ENCODE peak calls at places on chromosomes 6 and 20, in eight cellular contexts. One of them, this sample, is unnamed.

GRCh38 chr6:127907960-127908640 is 7.2 kb upstream of the THEMIS start:
- DNase-seq in IMR-90: no peak
- DNase-seq in fibroblast of mammary gland: no peak
- DNase-seq in heart left ventricle: no peak
- DNase-seq in fibroblast of villous mesenchyme: no peak
- DNase-seq in bronchial epithelial cell: no peak
- DNase-seq in left ventricle myocardium inferior: no peak
- DNase-seq in cardiac muscle cell: no peak
- DNase-seq in this sample: no peak

GRCh38 chr6:101845172-101845571 is 451.7 kb downstream of the GRIK2 start:
- DNase-seq in IMR-90: no peak
- DNase-seq in fibroblast of mammary gland: no peak
- DNase-seq in heart left ventricle: no peak
- DNase-seq in fibroblast of villous mesenchyme: no peak
- DNase-seq in bronchial epithelial cell: no peak
- DNase-seq in left ventricle myocardium inferior: no peak
- DNase-seq in cardiac muscle cell: no peak
- DNase-seq in this sample: no peak

GRCh38 chr6:47161176-47161687 is 119.1 kb upstream of the ADGRF1 start:
- DNase-seq in IMR-90: peak; percentile 36
- DNase-seq in fibroblast of mammary gland: peak; percentile 71
- DNase-seq in heart left ventricle: no peak
- DNase-seq in fibroblast of villous mesenchyme: no peak
- DNase-seq in bronchial epithelial cell: peak; percentile 90
- DNase-seq in left ventricle myocardium inferior: no peak
- DNase-seq in cardiac muscle cell: peak; percentile 57
- DNase-seq in this sample: peak; percentile 58

GRCh38 chr6:117174835-117175360 is 90.5 kb upstream of the VGLL2 start:
- DNase-seq in IMR-90: no peak
- DNase-seq in fibroblast of mammary gland: no peak
- DNase-seq in heart left ventricle: no peak
- DNase-seq in fibroblast of villous mesenchyme: no peak
- DNase-seq in bronchial epithelial cell: peak; percentile 95
- DNase-seq in left ventricle myocardium inferior: no peak
- DNase-seq in cardiac muscle cell: no peak
- DNase-seq in this sample: no peak

GRCh38 chr20:21781446-21782075 is 76.1 kb downstream of the PAX1 start:
- DNase-seq in IMR-90: no peak
- DNase-seq in fibroblast of mammary gland: no peak
- DNase-seq in heart left ventricle: no peak
- DNase-seq in fibroblast of villous mesenchyme: no peak
- DNase-seq in bronchial epithelial cell: no peak
- DNase-seq in left ventricle myocardium inferior: no peak
- DNase-seq in cardiac muscle cell: no peak
- DNase-seq in this sample: no peak

GRCh38 chr6:43836507-43836906 is 66.5 kb downstream of the VEGFA start:
- DNase-seq in IMR-90: peak; percentile 46
- DNase-seq in fibroblast of mammary gland: peak; percentile 40
- DNase-seq in heart left ventricle: no peak
- DNase-seq in fibroblast of villous mesenchyme: no peak
- DNase-seq in bronchial epithelial cell: peak; percentile 24
- DNase-seq in left ventricle myocardium inferior: no peak
- DNase-seq in cardiac muscle cell: no peak
- DNase-seq in this sample: peak; percentile 40

GRCh38 chr6:43858161-43859153 is 88.4 kb downstream of the VEGFA start:
- DNase-seq in IMR-90: no peak
- DNase-seq in fibroblast of mammary gland: no peak
- DNase-seq in heart left ventricle: no peak
- DNase-seq in fibroblast of villous mesenchyme: no peak
- DNase-seq in bronchial epithelial cell: no peak
- DNase-seq in left ventricle myocardium inferior: no peak
- DNase-seq in cardiac muscle cell: no peak
- DNase-seq in this sample: no peak

GRCh38 chr20:9966966-9967365 is 67.8 kb upstream of the ANKEF1 start:
- DNase-seq in IMR-90: no peak
- DNase-seq in fibroblast of mammary gland: peak; percentile 26
- DNase-seq in heart left ventricle: no peak
- DNase-seq in fibroblast of villous mesenchyme: no peak
- DNase-seq in bronchial epithelial cell: peak; percentile 13
- DNase-seq in left ventricle myocardium inferior: no peak
- DNase-seq in cardiac muscle cell: peak; percentile 15
- DNase-seq in this sample: no peak

GRCh38 chr6:157996918-157997702 is 15.4 kb downstream of the SYNJ2 start:
- DNase-seq in IMR-90: no peak
- DNase-seq in fibroblast of mammary gland: no peak
- DNase-seq in heart left ventricle: no peak
- DNase-seq in fibroblast of villous mesenchyme: no peak
- DNase-seq in bronchial epithelial cell: no peak
- DNase-seq in left ventricle myocardium inferior: peak; percentile 5
- DNase-seq in cardiac muscle cell: no peak
- DNase-seq in this sample: no peak

GRCh38 chr20:44637490-44638372 is 13.8 kb downstream of the ADA start:
- DNase-seq in IMR-90: no peak
- DNase-seq in fibroblast of mammary gland: no peak
- DNase-seq in heart left ventricle: peak; percentile 94
- DNase-seq in fibroblast of villous mesenchyme: no peak
- DNase-seq in bronchial epithelial cell: no peak
- DNase-seq in left ventricle myocardium inferior: peak; percentile 92
- DNase-seq in cardiac muscle cell: peak; percentile 14
- DNase-seq in this sample: no peak

GRCh38 chr6:53986165-53986720 is 125.0 kb upstream of the MLIP start:
- DNase-seq in IMR-90: peak; percentile 70
- DNase-seq in fibroblast of mammary gland: peak; percentile 74
- DNase-seq in heart left ventricle: peak; percentile 44
- DNase-seq in fibroblast of villous mesenchyme: peak; percentile 72
- DNase-seq in bronchial epithelial cell: peak; percentile 56
- DNase-seq in left ventricle myocardium inferior: peak; percentile 19
- DNase-seq in cardiac muscle cell: peak; percentile 79
- DNase-seq in this sample: peak; percentile 57

GRCh38 chr20:47380481-47380880 is 24.0 kb upstream of the ZMYND8 start:
- DNase-seq in IMR-90: peak; percentile 35
- DNase-seq in fibroblast of mammary gland: peak; percentile 48
- DNase-seq in heart left ventricle: no peak
- DNase-seq in fibroblast of villous mesenchyme: no peak
- DNase-seq in bronchial epithelial cell: no peak
- DNase-seq in left ventricle myocardium inferior: no peak
- DNase-seq in cardiac muscle cell: peak; percentile 34
- DNase-seq in this sample: no peak

GRCh38 chr6:63263456-63263855 is 52.2 kb downstream of the FKBP1C start:
- DNase-seq in IMR-90: no peak
- DNase-seq in fibroblast of mammary gland: no peak
- DNase-seq in heart left ventricle: no peak
- DNase-seq in fibroblast of villous mesenchyme: no peak
- DNase-seq in bronchial epithelial cell: no peak
- DNase-seq in left ventricle myocardium inferior: no peak
- DNase-seq in cardiac muscle cell: no peak
- DNase-seq in this sample: no peak

GRCh38 chr20:36121981-36122930 is 32.3 kb upstream of the EPB41L1 start:
- DNase-seq in IMR-90: no peak
- DNase-seq in fibroblast of mammary gland: no peak
- DNase-seq in heart left ventricle: no peak
- DNase-seq in fibroblast of villous mesenchyme: no peak
- DNase-seq in bronchial epithelial cell: peak; percentile 80
- DNase-seq in left ventricle myocardium inferior: no peak
- DNase-seq in cardiac muscle cell: no peak
- DNase-seq in this sample: no peak

GRCh38 chr6:113293106-113293505 is 564.0 kb upstream of the MARCKS start:
- DNase-seq in IMR-90: no peak
- DNase-seq in fibroblast of mammary gland: no peak
- DNase-seq in heart left ventricle: no peak
- DNase-seq in fibroblast of villous mesenchyme: no peak
- DNase-seq in bronchial epithelial cell: no peak
- DNase-seq in left ventricle myocardium inferior: no peak
- DNase-seq in cardiac muscle cell: no peak
- DNase-seq in this sample: no peak

GRCh38 chr20:62795023-62795761 is 1.1 kb upstream of the MRGBP start:
- DNase-seq in IMR-90: peak; percentile 49
- DNase-seq in fibroblast of mammary gland: peak; percentile 45
- DNase-seq in heart left ventricle: peak; percentile 64
- DNase-seq in fibroblast of villous mesenchyme: peak; percentile 59
- DNase-seq in bronchial epithelial cell: peak; percentile 37
- DNase-seq in left ventricle myocardium inferior: no peak
- DNase-seq in cardiac muscle cell: peak; percentile 56
- DNase-seq in this sample: no peak

GRCh38 chr6:1609662-1610496 is at the start of gene FOXC1:
- DNase-seq in IMR-90: peak; percentile 94
- DNase-seq in fibroblast of mammary gland: peak; percentile 89
- DNase-seq in heart left ventricle: peak; percentile 90
- DNase-seq in fibroblast of villous mesenchyme: peak; percentile 84
- DNase-seq in bronchial epithelial cell: peak; percentile 82
- DNase-seq in left ventricle myocardium inferior: peak; percentile 88
- DNase-seq in cardiac muscle cell: peak; percentile 96
- DNase-seq in this sample: peak; percentile 95

GRCh38 chr6:154815938-154816820 is 83.0 kb downstream of the SCAF8 start:
- DNase-seq in IMR-90: peak; percentile 61
- DNase-seq in fibroblast of mammary gland: peak; percentile 43
- DNase-seq in heart left ventricle: no peak
- DNase-seq in fibroblast of villous mesenchyme: peak; percentile 85
- DNase-seq in bronchial epithelial cell: no peak
- DNase-seq in left ventricle myocardium inferior: no peak
- DNase-seq in cardiac muscle cell: peak; percentile 20
- DNase-seq in this sample: peak; percentile 76

GRCh38 chr20:59222239-59222981 is 58.8 kb downstream of the ZNF831 start:
- DNase-seq in IMR-90: peak; percentile 66
- DNase-seq in fibroblast of mammary gland: peak; percentile 64
- DNase-seq in heart left ventricle: peak; percentile 73
- DNase-seq in fibroblast of villous mesenchyme: peak; percentile 71
- DNase-seq in bronchial epithelial cell: peak; percentile 48
- DNase-seq in left ventricle myocardium inferior: peak; percentile 83
- DNase-seq in cardiac muscle cell: peak; percentile 80
- DNase-seq in this sample: peak; percentile 43

GRCh38 chr6:112036088-112036637 is 17.7 kb upstream of the CCN6 start:
- DNase-seq in IMR-90: no peak
- DNase-seq in fibroblast of mammary gland: peak; percentile 44
- DNase-seq in heart left ventricle: no peak
- DNase-seq in fibroblast of villous mesenchyme: no peak
- DNase-seq in bronchial epithelial cell: peak; percentile 25
- DNase-seq in left ventricle myocardium inferior: no peak
- DNase-seq in cardiac muscle cell: no peak
- DNase-seq in this sample: no peak

GRCh38 chr20:44924526-44924925 is 14.7 kb downstream of the PABPC1L start:
- DNase-seq in IMR-90: no peak
- DNase-seq in fibroblast of mammary gland: no peak
- DNase-seq in heart left ventricle: no peak
- DNase-seq in fibroblast of villous mesenchyme: peak; percentile 64
- DNase-seq in bronchial epithelial cell: no peak
- DNase-seq in left ventricle myocardium inferior: no peak
- DNase-seq in cardiac muscle cell: peak; percentile 39
- DNase-seq in this sample: no peak

DNA sequence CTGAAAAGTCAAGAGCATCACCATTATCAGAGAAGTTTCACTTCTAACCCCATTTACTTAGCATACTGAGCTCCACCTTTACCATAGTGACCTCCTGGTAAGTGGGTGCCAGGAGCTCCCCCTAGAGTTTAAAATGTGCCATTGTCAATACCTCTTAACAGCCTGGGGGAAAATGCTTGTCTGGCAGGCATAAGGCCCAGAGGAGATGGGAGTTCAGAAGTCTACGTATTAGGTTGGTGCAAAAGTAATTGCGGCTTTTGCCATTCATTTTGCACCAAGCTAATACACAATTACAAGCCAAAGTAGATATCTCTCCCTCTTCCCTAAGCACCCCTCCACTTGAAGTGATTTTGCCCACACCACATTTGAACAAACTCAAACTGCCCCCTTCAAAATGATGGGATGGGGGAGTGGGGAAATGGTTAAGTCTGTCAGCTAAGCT is 919.0 kb downstream of the KIF16B start:
- DNase-seq in IMR-90: peak; percentile 49
- DNase-seq in fibroblast of mammary gland: peak; percentile 52
- DNase-seq in heart left ventricle: peak; percentile 26
- DNase-seq in fibroblast of villous mesenchyme: peak; percentile 67
- DNase-seq in bronchial epithelial cell: peak; percentile 62
- DNase-seq in left ventricle myocardium inferior: no peak
- DNase-seq in cardiac muscle cell: peak; percentile 39
- DNase-seq in this sample: peak; percentile 37
- TF ChIP-seq CTCF in IMR-90: peak; percentile 53
- TF ChIP-seq CTCF in fibroblast of mammary gland: peak; percentile 71
- TF ChIP-seq CTCF in heart left ventricle: peak; percentile 39
- TF ChIP-seq CTCF in fibroblast of villous mesenchyme: peak; percentile 63
- TF ChIP-seq CTCF in bronchial epithelial cell: peak; percentile 69
- TF ChIP-seq CTCF in left ventricle myocardium inferior: peak; percentile 63
- TF ChIP-seq CTCF in cardiac muscle cell: peak; percentile 50
- TF ChIP-seq CTCF in this sample: peak; percentile 81

GRCh38 chr6:37741757-37742400 is 44.2 kb upstream of the MDGA1 start:
- DNase-seq in IMR-90: no peak
- DNase-seq in fibroblast of mammary gland: no peak
- DNase-seq in heart left ventricle: peak; percentile 32
- DNase-seq in fibroblast of villous mesenchyme: peak; percentile 6
- DNase-seq in bronchial epithelial cell: no peak
- DNase-seq in left ventricle myocardium inferior: peak; percentile 19
- DNase-seq in cardiac muscle cell: peak; percentile 27
- DNase-seq in this sample: no peak
- TF ChIP-seq CTCF in IMR-90: no peak
- TF ChIP-seq CTCF in fibroblast of mammary gland: no peak
- TF ChIP-seq CTCF in heart left ventricle: peak; percentile 50
- TF ChIP-seq CTCF in fibroblast of villous mesenchyme: peak; percentile 46
- TF ChIP-seq CTCF in bronchial epithelial cell: peak; percentile 48
- TF ChIP-seq CTCF in left ventricle myocardium inferior: peak; percentile 59
- TF ChIP-seq CTCF in cardiac muscle cell: peak; percentile 60
- TF ChIP-seq CTCF in this sample: peak; percentile 35

GRCh38 chr20:3172933-3173581 is at the start of gene LZTS3:
- DNase-seq in IMR-90: peak; percentile 39
- DNase-seq in fibroblast of mammary gland: peak; percentile 35
- DNase-seq in heart left ventricle: peak; percentile 81
- DNase-seq in fibroblast of villous mesenchyme: peak; percentile 41
- DNase-seq in bronchial epithelial cell: peak; percentile 16
- DNase-seq in left ventricle myocardium inferior: peak; percentile 75
- DNase-seq in cardiac muscle cell: peak; percentile 57
- DNase-seq in this sample: no peak

GRCh38 chr20:3174442-3175263 is 1.3 kb upstream of the LZTS3 start:
- DNase-seq in IMR-90: peak; percentile 11
- DNase-seq in fibroblast of mammary gland: peak; percentile 19
- DNase-seq in heart left ventricle: no peak
- DNase-seq in fibroblast of villous mesenchyme: peak; percentile 42
- DNase-seq in bronchial epithelial cell: peak; percentile 35
- DNase-seq in left ventricle myocardium inferior: no peak
- DNase-seq in cardiac muscle cell: peak; percentile 38
- DNase-seq in this sample: no peak

GRCh38 chr20:3175270-3175669 is 1.9 kb upstream of the LZTS3 start:
- DNase-seq in IMR-90: no peak
- DNase-seq in fibroblast of mammary gland: no peak
- DNase-seq in heart left ventricle: no peak
- DNase-seq in fibroblast of villous mesenchyme: no peak
- DNase-seq in bronchial epithelial cell: no peak
- DNase-seq in left ventricle myocardium inferior: no peak
- DNase-seq in cardiac muscle cell: no peak
- DNase-seq in this sample: no peak

GRCh38 chr20:3172126-3172932 is 1.0 kb downstream of the LZTS3 start:
- DNase-seq in IMR-90: no peak
- DNase-seq in fibroblast of mammary gland: no peak
- DNase-seq in heart left ventricle: no peak
- DNase-seq in fibroblast of villous mesenchyme: no peak
- DNase-seq in bronchial epithelial cell: no peak
- DNase-seq in left ventricle myocardium inferior: no peak
- DNase-seq in cardiac muscle cell: no peak
- DNase-seq in this sample: no peak

GRCh38 chr20:3173582-3174441 is 463 bp upstream of the LZTS3 start:
- DNase-seq in IMR-90: peak; percentile 63
- DNase-seq in fibroblast of mammary gland: peak; percentile 59
- DNase-seq in heart left ventricle: peak; percentile 94
- DNase-seq in fibroblast of villous mesenchyme: peak; percentile 71
- DNase-seq in bronchial epithelial cell: peak; percentile 51
- DNase-seq in left ventricle myocardium inferior: peak; percentile 93
- DNase-seq in cardiac muscle cell: peak; percentile 83
- DNase-seq in this sample: peak; percentile 45
- TF ChIP-seq CTCF in IMR-90: peak; percentile 15
- TF ChIP-seq CTCF in fibroblast of mammary gland: no peak
- TF ChIP-seq CTCF in heart left ventricle: no peak
- TF ChIP-seq CTCF in fibroblast of villous mesenchyme: peak; percentile 10
- TF ChIP-seq CTCF in bronchial epithelial cell: peak; percentile 40
- TF ChIP-seq CTCF in left ventricle myocardium inferior: peak; percentile 33
- TF ChIP-seq CTCF in cardiac muscle cell: peak; percentile 23
- TF ChIP-seq CTCF in this sample: peak; percentile 43

GRCh38 chr6:88238065-88238464 is 71.9 kb upstream of the CNR1 start:
- DNase-seq in IMR-90: no peak
- DNase-seq in fibroblast of mammary gland: peak; percentile 14
- DNase-seq in heart left ventricle: no peak
- DNase-seq in fibroblast of villous mesenchyme: peak; percentile 6
- DNase-seq in bronchial epithelial cell: peak; percentile 39
- DNase-seq in left ventricle myocardium inferior: no peak
- DNase-seq in cardiac muscle cell: no peak
- DNase-seq in this sample: no peak
- TF ChIP-seq CTCF in IMR-90: no peak
- TF ChIP-seq CTCF in fibroblast of mammary gland: peak; percentile 29
- TF ChIP-seq CTCF in heart left ventricle: no peak
- TF ChIP-seq CTCF in fibroblast of villous mesenchyme: peak; percentile 30
- TF ChIP-seq CTCF in bronchial epithelial cell: peak; percentile 64
- TF ChIP-seq CTCF in left ventricle myocardium inferior: no peak
- TF ChIP-seq CTCF in cardiac muscle cell: no peak
- TF ChIP-seq CTCF in this sample: no peak